ENCODE peak calls at places on chromosomes 6 and 20, in ten cellular contexts. N is colonic mucosa, D is fibroblast of lung, J is H9, U is PC-9, C is adrenal gland, M is GM23248, R is tibial artery, G is A673, Y is ovary. V is an unnamed sample. For H3K4me1, the result is how much of the 10 kb centered on the place peaks cover.

GRCh38 chr20:53738945-53739798 is 145.5 kb upstream of the ZNF217 start:
- DNase-seq in N (no peak), D (no peak), J (no peak), U (peak), C (no peak), M (peak), R (no peak), G (no peak), Y (no peak), V (no peak)

GRCh38 chr20:6562111-6562510 is 205.4 kb upstream of the BMP2 start:
- DNase-seq in N (no peak), D (peak), J (no peak), U (no peak), C (no peak), M (peak), R (no peak), G (no peak), Y (no peak), V (no peak)

GRCh38 chr6:16432075-16433032 is 194.0 kb downstream of the GMPR start:
- DNase-seq in N (no peak), D (peak), J (no peak), U (no peak), C (peak), M (peak), R (peak), G (peak), Y (no peak), V (no peak)

GRCh38 chr20:59787186-59787890 is 146.1 kb downstream of the SYCP2 start:
- DNase-seq in N (no peak), D (no peak), J (peak), U (no peak), C (no peak), M (no peak), R (no peak), G (no peak), Y (no peak), V (no peak)

GRCh38 chr6:166691199-166691598 is 64.1 kb upstream of the RPS6KA2 start:
- DNase-seq in N (no peak), D (peak), J (no peak), U (peak), C (peak), M (peak), R (no peak), G (peak), Y (no peak), V (no peak)

GRCh38 chr20:58580493-58580835 is 65.3 kb upstream of the APCDD1L start:
- DNase-seq in N (no peak), D (no peak), J (no peak), U (no peak), C (no peak), M (no peak), R (peak), G (no peak), Y (no peak), V (no peak)

GRCh38 chr20:41177636-41178035 is 40.3 kb downstream of the PLCG1 start:
- DNase-seq in N (no peak), D (peak), J (peak), U (peak), C (peak), M (peak), R (peak), G (peak), Y (no peak), V (peak)

GRCh38 chr20:49539481-49540231 is 28.3 kb downstream of the PTGIS start:
- DNase-seq in N (no peak), D (no peak), J (no peak), U (no peak), C (no peak), M (no peak), R (no peak), G (no peak), Y (no peak), V (no peak)

GRCh38 chr6:69601132-69601531 is 195.7 kb downstream of the LMBRD1 start:
- DNase-seq in N (no peak), D (no peak), J (no peak), U (no peak), C (peak), M (no peak), R (no peak), G (no peak), Y (no peak), V (no peak)

GRCh38 chr6:134162932-134163331 is 110.5 kb upstream of the SLC2A12 start:
- DNase-seq in N (peak), D (no peak), J (no peak), U (peak), C (no peak), M (no peak), R (no peak), G (no peak), Y (no peak), V (no peak)

GRCh38 chr20:39246436-39246835 is 284.3 kb downstream of the DHX35 start:
- DNase-seq in N (no peak), D (no peak), J (no peak), U (no peak), C (no peak), M (no peak), R (no peak), G (no peak), Y (no peak), V (no peak)

GRCh38 chr6:23446394-23447001 is 679.5 kb upstream of the NRSN1 start:
- DNase-seq in N (no peak), D (peak), J (no peak), U (no peak), C (no peak), M (peak), R (no peak), G (peak), Y (no peak), V (no peak)

GRCh38 chr6:39931607-39932006 is 2.7 kb downstream of the MOCS1 start:
- DNase-seq in N (no peak), D (no peak), J (no peak), U (no peak), C (no peak), M (no peak), R (no peak), G (no peak), Y (no peak), V (no peak)

GRCh38 chr20:8464368-8464767 is 332.3 kb downstream of the PLCB1 start:
- DNase-seq in N (no peak), D (no peak), J (no peak), U (no peak), C (no peak), M (no peak), R (no peak), G (no peak), Y (no peak), V (no peak)

GRCh38 chr20:3045042-3045815 is 623 bp upstream of the MRPS26 start:
- DNase-seq in N (peak), D (peak), J (peak), U (peak), C (peak), M (peak), R (peak), G (no peak), Y (no peak), V (no peak)

GRCh38 chr6:28838289-28838633 is 85.5 kb downstream of the TRIM27 start:
- DNase-seq in N (peak), D (peak), J (peak), U (no peak), C (peak), M (peak), R (peak), G (peak), Y (peak), V (peak)

GRCh38 chr6:107491791-107492674 is 2.1 kb downstream of the SOBP start:
- DNase-seq in N (no peak), D (peak), J (no peak), U (no peak), C (peak), M (peak), R (peak), G (no peak), Y (peak), V (no peak)

GRCh38 chr6:42292002-42292735 is 74.5 kb upstream of the MRPS10 start:
- DNase-seq in N (no peak), D (peak), J (no peak), U (peak), C (no peak), M (peak), R (no peak), G (no peak), Y (no peak), V (no peak)

GRCh38 chr6:15901141-15902115 is 227.5 kb upstream of the MYLIP start:
- DNase-seq in N (no peak), D (no peak), J (no peak), U (no peak), C (no peak), M (no peak), R (peak), G (no peak), Y (no peak), V (no peak)

GRCh38 chr6:658244-658643 is 1.3 kb upstream of the HUS1B start:
- DNase-seq in N (no peak), D (peak), J (no peak), U (no peak), C (no peak), M (peak), R (no peak), G (no peak), Y (no peak), V (no peak)

GRCh38 chr6:3766219-3766618 is 14.7 kb upstream of the PXDC1 start:
- DNase-seq in N (no peak), D (peak), J (no peak), U (no peak), C (no peak), M (peak), R (no peak), G (peak), Y (no peak), V (no peak)

GRCh38 chr6:124490123-124490522 is 472.1 kb upstream of the RNF217 start:
- DNase-seq in N (no peak), D (no peak), J (no peak), U (peak), C (no peak), M (no peak), R (no peak), G (peak), Y (no peak), V (no peak)

GRCh38 chr20:45080867-45081616 is 19.9 kb downstream of the KCNS1 start:
- DNase-seq in N (no peak), D (peak), J (no peak), U (no peak), C (no peak), M (peak), R (no peak), G (peak), Y (no peak), V (no peak)

GRCh38 chr6:87357479-87358196 is 13.0 kb downstream of the C6orf163 start:
- DNase-seq in N (no peak), D (no peak), J (peak), U (no peak), C (no peak), M (no peak), R (no peak), G (no peak), Y (no peak), V (no peak)

GRCh38 chr6:80547827-80548226 is 441.4 kb downstream of the BCKDHB start:
- DNase-seq in N (no peak), D (peak), J (no peak), U (no peak), C (no peak), M (peak), R (no peak), G (no peak), Y (no peak), V (no peak)

GRCh38 chr6:147421903-147422302 is 86.6 kb upstream of the SAMD5 start:
- DNase-seq in N (no peak), D (no peak), J (no peak), U (no peak), C (no peak), M (no peak), R (no peak), G (peak), Y (no peak), V (no peak)

GRCh38 chr6:127069659-127070279 is 48.7 kb upstream of the RSPO3 start:
- DNase-seq in N (no peak), D (peak), J (no peak), U (no peak), C (no peak), M (peak), R (no peak), G (peak), Y (no peak), V (no peak)

GRCh38 chr6:88712243-88712936 is 251.0 kb downstream of the RNGTT start:
- DNase-seq in N (no peak), D (no peak), J (no peak), U (no peak), C (no peak), M (no peak), R (no peak), G (no peak), Y (no peak), V (no peak)

GRCh38 chr6:81812416-81812815 is 59.9 kb upstream of the TENT5A start:
- DNase-seq in N (no peak), D (no peak), J (no peak), U (no peak), C (no peak), M (no peak), R (no peak), G (no peak), Y (no peak), V (no peak)

GRCh38 chr6:23003671-23004598 is 434.6 kb downstream of the HDGFL1 start:
- DNase-seq in N (no peak), D (peak), J (no peak), U (no peak), C (no peak), M (peak), R (peak), G (peak), Y (no peak), V (no peak)

GRCh38 chr20:2873747-2874041 is 413 bp downstream of the PTPRA start:
- DNase-seq in N (peak), D (no peak), J (peak), U (no peak), C (peak), M (peak), R (peak), G (peak), Y (peak), V (no peak)

GRCh38 chr6:108250240-108250866 is 10.5 kb downstream of the SNX3 start:
- DNase-seq in N (no peak), D (peak), J (peak), U (no peak), C (no peak), M (peak), R (no peak), G (peak), Y (no peak), V (no peak)

GRCh38 chr20:42346771-42347170 is 728.6 kb upstream of the CHD6 start:
- DNase-seq in N (no peak), D (no peak), J (no peak), U (no peak), C (no peak), M (no peak), R (no peak), G (no peak), Y (no peak), V (no peak)

GRCh38 chr20:42352096-42352495 is 733.9 kb upstream of the CHD6 start:
- DNase-seq in N (no peak), D (no peak), J (peak), U (no peak), C (no peak), M (no peak), R (no peak), G (no peak), Y (no peak), V (no peak)

GRCh38 chr20:42350521-42350920 is 732.3 kb upstream of the CHD6 start:
- DNase-seq in N (no peak), D (no peak), J (no peak), U (no peak), C (no peak), M (no peak), R (no peak), G (no peak), Y (no peak), V (no peak)
- H3K27ac ChIP-seq in N (no peak), D (no peak), J (no peak), U (no peak), C (no peak), M (no peak), R (no peak), G (no peak), Y (no peak), V (no peak)

GRCh38 chr6:158686311-158686710 is 36.5 kb downstream of the SYTL3 start:
- DNase-seq in N (no peak), D (no peak), J (peak), U (peak), C (no peak), M (no peak), R (no peak), G (no peak), Y (no peak), V (no peak)
- H3K4me1 ChIP-seq in N (under half), D (under half), J (under half), U (half or more), C (under half), M (under half), R (under half), G (under half), Y (under half), V (under half)

DNA sequence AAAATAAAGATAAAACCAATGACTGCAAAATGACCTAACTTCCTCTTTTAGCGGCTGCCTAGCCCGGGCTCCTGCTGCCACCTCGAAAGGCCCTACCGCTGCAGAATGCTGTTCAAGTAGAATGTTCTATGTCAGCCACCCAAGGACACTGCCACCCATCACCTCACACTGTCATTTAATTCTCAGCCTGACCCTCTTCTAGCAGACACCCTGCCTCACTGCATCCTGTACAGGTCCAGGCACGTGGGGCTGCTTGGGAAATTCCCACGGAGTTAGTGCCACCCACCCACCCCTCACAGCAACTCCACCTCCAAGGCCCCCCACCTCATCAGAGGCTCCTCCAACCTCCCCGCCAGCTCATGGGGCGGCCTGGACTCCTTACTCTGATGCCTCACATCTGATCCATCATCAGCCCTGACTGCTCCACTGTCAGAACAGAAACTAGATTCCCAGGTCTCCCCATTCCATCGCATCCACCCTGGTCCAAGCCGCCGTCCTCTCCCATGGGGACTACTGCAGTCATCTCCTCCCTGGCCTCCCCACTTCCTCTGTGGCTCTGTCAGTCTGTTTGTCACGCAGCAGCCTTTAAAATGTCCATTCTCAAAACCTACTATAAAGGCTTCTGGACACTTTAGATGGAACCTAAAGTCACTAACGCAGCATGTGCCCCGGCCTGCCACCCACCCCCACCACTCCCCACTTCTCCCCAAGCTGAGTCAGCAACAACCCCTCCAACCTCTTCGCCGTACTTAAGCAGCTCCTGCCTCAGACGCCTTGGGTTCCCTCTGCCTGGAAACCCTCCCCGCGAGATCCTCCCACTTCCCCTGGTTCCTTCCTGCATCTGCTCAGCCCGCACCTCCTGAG is 17.0 kb downstream of the NFATC2 start:
- DNase-seq in N (peak), D (no peak), J (no peak), U (no peak), C (peak), M (no peak), R (peak), G (no peak), Y (no peak), V (no peak)
- H3K27ac ChIP-seq in N (no peak), D (peak), J (no peak), U (no peak), C (no peak), M (no peak), R (no peak), G (no peak), Y (no peak), V (peak)

GRCh38 chr6:112249489-112249888 is 4.9 kb downstream of the LAMA4 start:
- DNase-seq in N (no peak), D (peak), J (no peak), U (no peak), C (no peak), M (peak), R (no peak), G (no peak), Y (no peak), V (no peak)
- H3K4me1 ChIP-seq in N (under half), D (under half), J (under half), U (half or more), C (under half), M (half or more), R (under half), G (under half), Y (under half), V (under half)

DNA sequence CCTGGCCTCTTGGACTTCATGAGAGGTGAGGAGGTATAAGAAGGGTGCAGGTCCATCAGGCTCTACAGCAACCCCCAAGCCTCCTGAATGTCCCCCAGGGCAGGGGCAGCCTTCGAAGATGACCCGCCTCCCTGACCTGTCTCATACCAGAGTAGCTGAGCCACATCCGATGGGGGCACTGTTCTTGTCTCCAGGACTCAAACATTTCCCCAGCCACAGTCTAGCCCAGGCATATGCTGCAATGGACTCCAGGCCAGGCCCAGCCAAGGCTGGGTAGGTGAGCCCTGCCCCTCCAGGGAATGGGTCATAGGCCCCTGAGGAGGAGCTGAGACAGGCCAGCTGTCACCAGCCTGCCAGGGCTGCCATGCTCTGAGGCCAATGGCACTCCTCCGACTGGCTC is 65.3 kb downstream of the BANF2 start:
- DNase-seq in N (no peak), D (no peak), J (no peak), U (no peak), C (no peak), M (no peak), R (no peak), G (no peak), Y (no peak), V (no peak)
- H3K27ac ChIP-seq in N (no peak), D (no peak), J (no peak), U (no peak), C (no peak), M (no peak), R (no peak), G (no peak), Y (no peak), V (no peak)

DNA sequence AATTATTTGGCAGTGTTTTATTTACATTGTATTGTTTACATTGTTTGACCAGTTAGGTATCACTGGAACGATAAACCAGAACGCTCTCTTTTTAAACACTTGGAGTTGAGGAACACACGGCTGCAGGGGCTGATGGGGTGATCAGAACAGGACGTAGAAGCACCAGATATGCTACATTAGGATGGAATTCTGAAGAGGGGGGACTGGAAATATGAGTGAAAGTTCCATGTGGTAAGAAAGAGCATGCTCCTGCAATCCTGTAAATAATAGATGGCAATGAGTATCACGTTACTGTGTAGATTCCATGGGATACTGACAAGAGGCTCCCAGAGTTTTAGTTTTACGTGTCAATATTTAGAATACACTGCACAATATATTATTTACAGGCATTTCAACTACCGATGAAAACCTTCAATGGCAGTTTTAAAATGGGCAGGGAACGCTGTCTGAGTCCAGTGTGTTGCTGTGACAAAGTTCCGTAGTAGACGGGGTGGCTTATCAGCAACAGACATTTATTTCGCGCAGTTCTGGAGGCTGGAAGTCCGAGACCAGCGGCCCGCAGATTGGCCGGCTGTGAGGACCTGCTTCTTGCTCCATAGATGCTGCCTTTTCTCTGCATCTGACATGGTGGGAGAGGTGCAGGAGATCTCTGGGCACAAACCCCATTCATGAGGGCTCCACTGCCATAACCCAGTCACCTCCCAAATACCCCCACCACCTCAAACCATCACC is 43.1 kb downstream of the SYNJ2 start:
- DNase-seq in N (no peak), D (peak), J (no peak), U (no peak), C (no peak), M (no peak), R (no peak), G (no peak), Y (no peak), V (no peak)
- H3K4me1 ChIP-seq in N (under half), D (under half), J (under half), U (under half), C (under half), M (under half), R (under half), G (under half), Y (under half), V (under half)

DNA sequence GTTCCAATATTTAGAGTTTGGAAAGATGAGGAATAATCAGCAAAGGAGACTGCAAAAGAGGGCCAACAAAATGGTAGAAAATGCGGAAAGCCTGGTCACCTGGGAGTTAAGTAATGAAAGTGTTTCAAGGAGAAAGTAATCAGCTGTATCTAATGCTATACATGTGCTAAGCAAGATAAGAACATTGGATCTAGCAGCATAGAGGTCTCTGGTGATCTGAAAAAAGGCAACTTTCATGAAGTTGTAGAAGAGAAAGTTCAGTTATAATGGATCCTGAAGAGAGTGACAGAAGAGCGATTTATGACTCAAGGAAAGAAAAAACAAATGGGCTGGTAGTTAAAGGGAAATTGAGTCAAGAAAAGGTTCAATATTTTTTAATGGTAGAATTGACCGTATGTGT is 4.6 kb upstream of the RSPH3 start:
- DNase-seq in N (no peak), D (no peak), J (no peak), U (no peak), C (no peak), M (no peak), R (no peak), G (no peak), Y (no peak), V (no peak)
- H3K27ac ChIP-seq in N (no peak), D (no peak), J (no peak), U (no peak), C (no peak), M (no peak), R (no peak), G (no peak), Y (no peak), V (no peak)

V was measured in naive thymus-derived CD4-positive, alpha-beta T cell.